ENCODE peak calls at places on chromosomes 5 and 9, in nine cellular contexts. G, R, Q, O, K, L, I, W and F are unnamed samples.

GRCh38 chr5:156841737-156842136 is 8.4 kb upstream of the PPP1R2B start:
- DNase-seq in G (no peak), R (no peak), Q (no peak), O (no peak), K (no peak), L (no peak), I (no peak), W (no peak), F (no peak)

GRCh38 chr9:93713716-93714115 is 137.3 kb downstream of the PHF2 start:
- DNase-seq in G (no peak), R (no peak), Q (no peak), O (no peak), K (peak; percentile 1), L (no peak), I (no peak), W (no peak), F (no peak)

GRCh38 chr9:70566066-70566465 is 151.6 kb upstream of the KLF9 start:
- DNase-seq in G (no peak), R (no peak), Q (no peak), O (no peak), K (no peak), L (no peak), I (no peak), W (no peak), F (no peak)

GRCh38 chr5:113463032-113463431 is 25.2 kb downstream of the MCC start:
- DNase-seq in G (no peak), R (no peak), Q (no peak), O (no peak), K (no peak), L (no peak), I (no peak), W (no peak), F (no peak)

GRCh38 chr5:91797581-91797980 is 414.5 kb upstream of the ARRDC3 start:
- DNase-seq in G (no peak), R (no peak), Q (no peak), O (no peak), K (no peak), L (no peak), I (no peak), W (no peak), F (no peak)

GRCh38 chr5:151132959-151133358 is 24.6 kb downstream of the ANXA6 start:
- DNase-seq in G (no peak), R (no peak), Q (no peak), O (no peak), K (no peak), L (no peak), I (no peak), W (no peak), F (no peak)

GRCh38 chr5:148311516-148311915 is 707 bp upstream of the SPINK7 start:
- DNase-seq in G (no peak), R (no peak), Q (no peak), O (no peak), K (no peak), L (no peak), I (no peak), W (no peak), F (no peak)

GRCh38 chr9:135224921-135225541 is 137.6 kb downstream of the OLFM1 start:
- DNase-seq in G (no peak), R (peak; percentile 48), Q (no peak), O (no peak), K (no peak), L (no peak), I (no peak), W (no peak), F (no peak)

GRCh38 chr9:134324359-134325095 is 1.7 kb upstream of the RXRA start:
- DNase-seq in G (peak; percentile 32), R (no peak), Q (no peak), O (no peak), K (peak; percentile 74), L (no peak), I (no peak), W (no peak), F (no peak)

GRCh38 chr9:95736891-95737522 is 138.5 kb upstream of the ERCC6L2 start:
- DNase-seq in G (no peak), R (no peak), Q (no peak), O (no peak), K (no peak), L (no peak), I (no peak), W (no peak), F (no peak)

GRCh38 chr9:70479880-70480291 is 65.4 kb upstream of the KLF9 start:
- DNase-seq in G (peak; percentile 68), R (no peak), Q (no peak), O (no peak), K (peak; percentile 93), L (no peak), I (no peak), W (no peak), F (no peak)

GRCh38 chr9:129111762-129112151 is 542 bp downstream of the PTPA start:
- DNase-seq in G (peak; percentile 52), R (no peak), Q (no peak), O (no peak), K (peak; percentile 48), L (no peak), I (peak; percentile 67), W (no peak), F (peak; percentile 52)

GRCh38 chr5:179866241-179867078 is 7.8 kb upstream of the MRNIP start:
- DNase-seq in G (no peak), R (no peak), Q (no peak), O (no peak), K (no peak), L (no peak), I (no peak), W (no peak), F (no peak)

GRCh38 chr5:180784497-180785097 is 18.0 kb downstream of the MGAT1 start:
- DNase-seq in G (peak; percentile 90), R (no peak), Q (peak; percentile 74), O (no peak), K (peak; percentile 92), L (peak; percentile 46), I (peak; percentile 86), W (peak; percentile 58), F (peak; percentile 83)

GRCh38 chr5:174816858-174817257 is 92.5 kb downstream of the MSX2 start:
- DNase-seq in G (no peak), R (no peak), Q (no peak), O (no peak), K (no peak), L (no peak), I (no peak), W (no peak), F (no peak)
- TF ChIP-seq CTCF in G (peak; percentile 38), R (peak; percentile 39), Q (no peak), O (peak; percentile 35), K (peak; percentile 29), L (no peak), I (no peak), W (peak; percentile 36), F (no peak)

DNA sequence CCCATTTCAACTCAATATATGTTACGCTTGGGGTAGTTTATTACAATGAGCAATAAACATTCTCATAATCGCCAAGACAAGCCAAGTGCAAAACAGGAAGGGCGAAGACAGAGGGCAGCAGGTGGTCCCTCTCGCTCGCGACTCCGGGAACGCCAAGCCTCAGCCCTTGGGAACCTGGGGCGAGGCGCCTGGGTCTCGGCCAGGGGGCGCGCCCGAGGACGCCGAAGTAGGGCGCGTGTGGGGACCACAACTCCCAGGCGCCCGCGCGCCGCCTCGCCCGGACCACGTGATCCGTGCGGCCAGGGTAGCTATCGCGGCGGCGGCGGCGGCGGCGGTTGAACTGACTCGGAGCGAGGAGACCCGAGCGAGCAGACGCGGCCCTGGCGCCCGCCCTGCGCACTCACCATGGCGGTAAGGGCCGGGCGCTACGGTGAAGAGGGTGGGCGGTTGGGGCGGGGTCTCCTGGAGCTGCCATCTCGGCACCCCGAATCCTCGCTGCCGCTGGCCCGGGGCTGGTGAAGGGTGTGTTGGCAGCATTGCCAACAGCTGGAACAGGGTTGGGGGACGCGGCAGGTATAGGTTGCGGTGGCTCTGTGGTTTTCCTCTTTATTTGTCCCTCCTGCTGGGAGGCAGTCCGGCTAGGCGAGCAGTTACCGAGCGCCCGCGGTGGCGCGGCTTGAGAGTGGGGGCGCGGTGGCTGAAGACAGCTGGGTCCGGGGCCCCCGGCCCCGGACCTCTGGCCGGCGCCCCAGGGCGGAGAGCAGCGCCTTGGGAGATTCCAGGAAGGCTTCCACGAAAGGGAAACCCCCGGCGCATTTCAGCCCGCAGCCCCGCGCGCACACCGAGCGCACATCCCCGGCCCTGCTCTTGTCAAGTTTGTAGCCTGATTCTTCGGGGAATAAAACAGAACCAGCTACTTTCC is at the start of gene SLC31A2:
- DNase-seq in G (peak; percentile 67), R (peak; percentile 90), Q (peak; percentile 74), O (peak; percentile 11), K (peak; percentile 80), L (no peak), I (peak; percentile 94), W (peak; percentile 19), F (peak; percentile 91)
- TF ChIP-seq CTCF in G (peak; percentile 33), R (peak; percentile 62), Q (peak; percentile 61), O (peak; percentile 15), K (peak; percentile 16), L (peak; percentile 39), I (peak; percentile 65), W (peak; percentile 26), F (peak; percentile 61)

DNA sequence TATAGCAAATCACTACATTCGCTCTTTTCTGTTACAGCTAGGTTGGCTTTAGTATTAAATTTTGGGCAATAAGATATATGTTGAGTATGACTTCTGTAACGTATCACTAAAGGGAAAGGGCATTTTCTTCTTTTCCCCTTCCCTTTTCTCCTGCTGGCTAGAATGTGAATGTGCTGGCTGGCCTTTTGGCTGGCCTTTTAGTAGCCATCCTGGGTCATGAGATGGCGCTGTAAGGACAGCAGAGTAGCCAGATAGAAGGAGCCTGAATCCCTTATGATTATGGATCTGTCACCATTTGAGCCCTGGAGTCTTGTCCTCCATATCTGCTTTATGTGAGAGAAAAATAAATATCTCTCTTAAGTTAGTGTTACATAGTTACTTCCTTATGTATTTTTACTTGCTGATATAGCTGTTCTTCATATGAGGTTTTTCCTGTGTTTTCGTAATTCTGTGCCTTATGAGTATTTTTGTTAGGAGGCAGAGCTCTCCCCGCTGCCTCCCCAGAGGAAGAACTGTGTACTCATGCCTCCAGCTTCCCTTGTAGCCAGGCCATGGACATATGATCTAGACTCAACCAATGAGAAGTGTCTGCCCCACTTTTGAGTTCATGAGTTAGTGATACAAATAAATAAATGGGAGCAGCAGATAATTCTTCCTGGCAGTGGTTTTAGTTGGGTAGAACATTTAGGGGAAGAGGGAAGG is 65.9 kb downstream of the NDUFAF2 start:
- DNase-seq in G (no peak), R (no peak), Q (no peak), O (no peak), K (peak; percentile 34), L (no peak), I (no peak), W (no peak), F (no peak)
- TF ChIP-seq CTCF in G (peak; percentile 23), R (no peak), Q (no peak), O (peak; percentile 10), K (peak; percentile 37), L (peak; percentile 44), I (no peak), W (peak; percentile 31), F (no peak)

DNA sequence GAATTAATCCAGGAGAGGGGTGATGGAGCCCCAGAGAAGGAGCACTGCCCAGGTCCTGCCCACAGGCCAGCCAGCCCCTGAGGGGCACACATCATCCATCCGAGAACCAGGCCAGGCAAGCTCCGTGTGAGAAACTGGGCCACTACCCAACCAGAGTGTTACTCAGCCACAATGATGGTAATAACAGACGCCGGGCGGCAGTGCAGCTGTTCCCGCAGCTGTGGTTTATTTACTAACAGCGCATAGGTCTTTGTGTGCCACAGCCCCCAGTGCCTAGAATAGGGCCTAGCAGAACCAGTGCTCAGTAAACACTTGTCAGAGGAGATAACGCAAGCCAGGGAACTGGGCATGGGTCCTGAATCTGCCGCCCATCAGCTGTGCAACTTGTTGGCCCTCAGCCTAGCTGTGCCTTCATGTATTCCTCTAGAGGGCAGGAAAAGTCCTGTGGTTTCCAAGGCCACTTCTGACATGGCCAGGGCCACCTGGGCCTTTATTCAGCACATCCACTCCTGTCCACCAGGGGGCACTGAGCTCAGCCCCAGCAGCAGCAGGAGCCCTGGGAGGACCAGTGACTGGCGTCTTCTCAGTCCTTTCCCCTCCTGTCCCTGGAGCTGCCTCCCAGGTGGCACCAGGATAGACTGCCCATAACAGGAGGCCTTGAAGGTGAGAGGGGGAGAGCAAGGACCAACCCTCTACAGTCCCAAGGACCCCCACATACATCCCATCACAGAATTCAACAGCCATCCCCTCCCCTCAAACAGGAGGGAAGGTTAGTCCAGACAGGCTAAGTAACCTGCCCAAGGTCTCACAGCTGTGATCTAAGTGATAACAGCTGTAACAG is 2.1 kb downstream of the MXD3 start:
- DNase-seq in G (peak; percentile 65), R (no peak), Q (peak; percentile 61), O (no peak), K (peak; percentile 77), L (no peak), I (peak; percentile 74), W (peak; percentile 45), F (peak; percentile 69)
- TF ChIP-seq CTCF in G (peak; percentile 93), R (peak; percentile 97), Q (peak; percentile 84), O (peak; percentile 88), K (peak; percentile 93), L (peak; percentile 90), I (peak; percentile 90), W (peak; percentile 93), F (peak; percentile 93)